ENCODE peak calls at places on chromosomes 7 and 10, in four cellular contexts. A, F, Z and C are unnamed samples.

GRCh38 chr7:41867639-41868038 is 164.7 kb upstream of the INHBA start:
- DNase-seq in Z (no peak), F (no peak), A (no peak), C (no peak)

GRCh38 chr7:12062062-12062461 is 149.0 kb upstream of the TMEM106B start:
- DNase-seq in A (peak; percentile 5), F (no peak), Z (peak; percentile 9), C (no peak)

GRCh38 chr7:120055300-120055699 is 217.7 kb upstream of the KCND2 start:
- DNase-seq in Z (no peak), F (no peak), A (no peak), C (no peak)

GRCh38 chr10:93376372-93377296 is 105.5 kb downstream of the MYOF start:
- DNase-seq in F (peak; percentile 69), A (peak; percentile 51), Z (no peak), C (peak; percentile 76)

GRCh38 chr7:128005117-128005516 is 26.1 kb downstream of the LRRC4 start:
- DNase-seq in F (no peak), Z (no peak), A (no peak), C (no peak)

GRCh38 chr10:49761789-49762565 is at the start of gene OGDHL:
- DNase-seq in Z (peak; percentile 83), F (peak; percentile 28), A (peak; percentile 90), C (peak; percentile 33)

GRCh38 chr10:62960416-62960815 is 144.2 kb upstream of the EGR2 start:
- DNase-seq in A (no peak), Z (no peak), F (no peak), C (no peak)

GRCh38 chr7:150388709-150389531 is 9.8 kb downstream of the ZNF775 start:
- DNase-seq in A (no peak), Z (no peak), F (peak; percentile 98), C (no peak)

GRCh38 chr10:130336612-130337304 is 200.6 kb downstream of the GLRX3 start:
- DNase-seq in A (no peak), F (no peak), Z (no peak), C (no peak)

GRCh38 chr10:112985701-112986510 is 35.9 kb downstream of the TCF7L2 start:
- DNase-seq in A (no peak), Z (no peak), F (no peak), C (no peak)

GRCh38 chr7:17544401-17544800 is 245.9 kb downstream of the AHR start:
- DNase-seq in A (no peak), F (no peak), Z (no peak), C (no peak)

GRCh38 chr10:1431229-1431628 is 306.1 kb downstream of the ADARB2 start:
- DNase-seq in F (no peak), A (no peak), Z (no peak), C (no peak)

GRCh38 chr10:1432161-1432560 is 305.2 kb downstream of the ADARB2 start:
- DNase-seq in Z (no peak), F (peak; percentile 64), A (no peak), C (no peak)

GRCh38 chr10:1434912-1435692 is 302.2 kb downstream of the ADARB2 start:
- DNase-seq in A (no peak), Z (no peak), F (no peak), C (no peak)

DNA sequence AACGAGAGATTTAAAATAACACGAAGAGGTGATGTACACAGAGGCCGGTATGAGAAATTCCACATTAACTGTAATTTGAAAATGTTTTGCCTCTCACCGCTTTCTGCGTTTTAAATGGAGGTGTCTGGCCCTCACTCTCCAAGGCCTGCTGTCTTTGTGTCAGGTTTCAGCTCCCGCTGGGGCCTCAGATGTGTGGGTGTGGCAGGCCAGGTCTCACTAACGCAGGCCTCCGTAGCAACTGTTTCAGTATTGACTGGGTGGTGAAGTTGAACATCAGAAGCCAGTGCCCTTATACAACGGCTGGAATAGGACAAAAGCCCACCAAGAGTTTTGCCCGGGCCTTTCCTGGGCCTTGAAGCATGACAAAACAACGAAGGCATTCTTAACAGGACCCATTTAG is 303.1 kb downstream of the ADARB2 start:
- DNase-seq in Z (peak; percentile 49), A (no peak), F (no peak), C (no peak)
- TF ChIP-seq JUN in Z (no peak), A (no peak), F (no peak), C (no peak)

GRCh38 chr10:36493511-36493880 is 631.9 kb upstream of the ANKRD30A start:
- DNase-seq in A (no peak), F (no peak), Z (no peak), C (no peak)
- TF ChIP-seq JUN in A (no peak), F (no peak), Z (no peak), C (no peak)

GRCh38 chr10:77687621-77688020 is 50.0 kb upstream of the KCNMA1 start:
- DNase-seq in Z (no peak), A (no peak), F (no peak), C (no peak)
- TF ChIP-seq JUN in Z (no peak), A (no peak), F (no peak), C (no peak)

GRCh38 chr7:108096996-108097395 is 33.2 kb downstream of the LAMB4 start:
- DNase-seq in F (no peak), A (no peak), Z (no peak), C (peak; percentile 26)

GRCh38 chr7:108093341-108093740 is 36.8 kb downstream of the LAMB4 start:
- DNase-seq in Z (no peak), A (no peak), F (no peak), C (no peak)

GRCh38 chr7:108094375-108094774 is 35.8 kb downstream of the LAMB4 start:
- DNase-seq in F (no peak), A (no peak), Z (no peak), C (no peak)

GRCh38 chr7:108093903-108094302 is 36.3 kb downstream of the LAMB4 start:
- DNase-seq in Z (no peak), A (no peak), F (no peak), C (no peak)

DNA sequence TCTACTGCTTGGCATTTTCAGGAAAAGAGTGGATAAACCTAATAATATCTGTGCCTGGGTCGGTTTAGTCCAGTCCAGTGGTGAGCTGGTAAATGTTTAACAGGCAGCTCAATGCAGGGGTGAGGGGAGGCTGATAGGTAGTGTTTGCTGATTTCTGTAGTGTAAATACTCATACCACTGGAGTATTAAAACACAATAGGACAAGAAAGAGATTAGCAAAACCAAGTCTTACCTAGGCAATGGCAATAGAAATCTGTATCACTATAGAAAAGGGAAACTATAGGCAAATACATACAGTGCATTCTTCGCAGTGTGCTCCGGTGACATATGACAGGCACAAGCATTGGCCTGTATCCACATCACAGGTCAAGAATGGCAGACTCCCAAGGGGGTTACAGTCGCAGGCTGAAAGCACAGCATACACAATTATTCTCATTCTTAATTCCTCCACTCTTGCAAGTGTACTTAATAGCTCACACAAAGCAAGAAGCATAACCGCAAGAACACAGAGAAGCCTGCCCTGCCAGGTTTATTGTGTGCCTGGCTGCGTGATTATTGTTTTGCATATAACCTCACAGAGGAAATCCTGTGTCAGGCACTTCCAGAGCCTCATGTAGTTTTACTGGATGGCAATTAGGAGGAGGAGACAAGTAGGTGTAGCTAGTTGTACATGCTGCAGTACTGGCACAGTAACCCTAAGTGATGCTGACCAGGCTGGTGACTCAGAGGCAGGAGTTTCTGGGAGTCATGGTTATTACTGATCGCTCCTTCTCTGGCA is 35.0 kb downstream of the LAMB4 start:
- DNase-seq in Z (no peak), A (no peak), F (peak; percentile 88), C (peak; percentile 50)
- TF ChIP-seq JUN in Z (no peak), A (no peak), F (no peak), C (no peak)

GRCh38 chr7:37056256-37056655 is 332.0 kb upstream of the AOAH start:
- DNase-seq in A (no peak), F (no peak), Z (no peak), C (no peak)

GRCh38 chr7:37065779-37066271 is 341.5 kb upstream of the AOAH start:
- DNase-seq in A (no peak), Z (no peak), F (no peak), C (no peak)

GRCh38 chr7:37062460-37062859 is 338.2 kb upstream of the AOAH start:
- DNase-seq in Z (no peak), F (no peak), A (no peak), C (no peak)

GRCh38 chr7:37062019-37062418 is 337.7 kb upstream of the AOAH start:
- DNase-seq in Z (no peak), F (no peak), A (no peak), C (no peak)
- TF ChIP-seq JUN in Z (no peak), F (no peak), A (no peak), C (no peak)

GRCh38 chr7:30921951-30922401 is 10.3 kb downstream of the AQP1 start:
- DNase-seq in F (no peak), A (no peak), Z (peak; percentile 4), C (no peak)

GRCh38 chr7:30923774-30924413 is 12.2 kb downstream of the AQP1 start:
- DNase-seq in F (no peak), A (no peak), Z (peak; percentile 3), C (no peak)

GRCh38 chr7:30922596-30922995 is 10.9 kb downstream of the AQP1 start:
- DNase-seq in F (no peak), Z (peak; percentile 4), A (no peak), C (no peak)

GRCh38 chr7:30924624-30925023 is 13.0 kb downstream of the AQP1 start:
- DNase-seq in F (no peak), A (no peak), Z (no peak), C (no peak)

GRCh38 chr7:30923009-30923773 is 11.5 kb downstream of the AQP1 start:
- DNase-seq in Z (peak; percentile 7), F (no peak), A (no peak), C (no peak)
- TF ChIP-seq JUN in Z (no peak), F (no peak), A (no peak), C (no peak)

GRCh38 chr7:149198161-149198816 is 2.9 kb downstream of the ZNF282 start:
- DNase-seq in Z (no peak), F (no peak), A (no peak), C (no peak)
- TF ChIP-seq JUN in Z (no peak), F (no peak), A (no peak), C (no peak)